ENCODE peak calls at places on chromosome 7, in eight cellular contexts. N, A, P, V, Z, O, M and R are unnamed samples.
A peak's percentile ranks its signal among the peaks of the same experiment; 100 is the strongest.

GRCh38 chr7:16905300-16906044 is 23.7 kb upstream of the AGR3 start:
- DNase-seq in N (peak; percentile 77), Z (no peak), M (no peak), P (no peak), V (no peak), O (no peak), A (no peak), R (no peak)

GRCh38 chr7:15889501-15889900 is 203.0 kb upstream of the MEOX2 start:
- DNase-seq in V (no peak), A (no peak), Z (no peak), O (no peak), M (no peak), P (no peak), N (no peak), R (peak; percentile 47)

GRCh38 chr7:144534196-144534595 is 130.7 kb upstream of the NOBOX start:
- DNase-seq in Z (no peak), M (no peak), V (no peak), A (no peak), N (no peak), P (no peak), O (no peak), R (no peak)

GRCh38 chr7:96933067-96933645 is 72.2 kb upstream of the DLX6 start:
- DNase-seq in O (no peak), N (no peak), A (no peak), Z (no peak), M (no peak), P (no peak), V (no peak), R (no peak)

GRCh38 chr7:115299379-115300038 is 377.6 kb downstream of the MDFIC start:
- DNase-seq in N (no peak), A (no peak), P (no peak), Z (no peak), M (no peak), O (no peak), V (no peak), R (no peak)

GRCh38 chr7:44386139-44386913 is 60.9 kb upstream of the CAMK2B start:
- DNase-seq in N (peak; percentile 24), M (no peak), A (peak; percentile 87), V (no peak), Z (no peak), P (no peak), O (no peak), R (peak; percentile 29)

GRCh38 chr7:47743898-47744612 is 162.1 kb upstream of the TNS3 start:
- DNase-seq in M (no peak), Z (no peak), P (no peak), V (no peak), O (no peak), N (no peak), A (no peak), R (no peak)

GRCh38 chr7:123601530-123601929 is at the start of gene ASB15:
- DNase-seq in O (no peak), N (no peak), V (no peak), M (no peak), Z (no peak), A (no peak), P (no peak), R (peak; percentile 40)

GRCh38 chr7:90607196-90607595 is 11.1 kb downstream of the CDK14 start:
- DNase-seq in P (no peak), O (no peak), V (no peak), A (no peak), M (no peak), Z (no peak), N (no peak), R (no peak)

GRCh38 chr7:37916673-37917660 is at the start of gene SFRP4:
- DNase-seq in O (no peak), P (peak; percentile 76), A (no peak), V (peak; percentile 85), Z (peak; percentile 72), M (peak; percentile 35), N (peak; percentile 1), R (peak; percentile 65)

GRCh38 chr7:75624134-75624832 is 114.5 kb downstream of the HIP1 start:
- DNase-seq in V (no peak), O (no peak), N (peak; percentile 72), Z (no peak), M (peak; percentile 34), P (peak; percentile 72), A (no peak), R (peak; percentile 37)

GRCh38 chr7:140062528-140063299 is at the start of gene PARP12:
- DNase-seq in O (peak; percentile 82), N (peak; percentile 77), P (peak; percentile 96), Z (peak; percentile 84), M (peak; percentile 94), A (peak; percentile 95), V (peak; percentile 89), R (peak; percentile 88)
- TF ChIP-seq POLR2A in O (peak; percentile 54), N (peak; percentile 52), P (no peak), Z (peak; percentile 67), M (peak; percentile 82), A (no peak), V (peak; percentile 47), R (no peak)

GRCh38 chr7:158567153-158567603 is 20.4 kb downstream of the PTPRN2 start:
- DNase-seq in O (peak; percentile 56), N (no peak), Z (peak; percentile 68), V (no peak), M (no peak), P (no peak), A (no peak), R (no peak)

GRCh38 chr7:158564648-158565005 is 23.0 kb downstream of the PTPRN2 start:
- DNase-seq in P (no peak), V (no peak), O (no peak), M (no peak), A (no peak), Z (no peak), N (no peak), R (no peak)

GRCh38 chr7:158561659-158562058 is 26.0 kb downstream of the PTPRN2 start:
- DNase-seq in P (no peak), M (no peak), N (no peak), Z (no peak), O (no peak), A (no peak), V (no peak), R (no peak)

GRCh38 chr7:158563051-158563450 is 24.6 kb downstream of the PTPRN2 start:
- DNase-seq in N (no peak), O (no peak), A (no peak), V (no peak), Z (no peak), P (no peak), M (no peak), R (no peak)

GRCh38 chr7:158563911-158564647 is 23.5 kb downstream of the PTPRN2 start:
- DNase-seq in O (no peak), P (no peak), N (no peak), M (no peak), V (no peak), Z (no peak), A (no peak), R (no peak)
- H3K27me3 ChIP-seq in O (no peaks in the 10 kb centered on the region), P (peaks cover 4% of the 10 kb centered on the region), N (no peaks in the 10 kb centered on the region), M (peaks cover 11% of the 10 kb centered on the region), V (no peaks in the 10 kb centered on the region), Z (no peaks in the 10 kb centered on the region), A (peaks cover 3% of the 10 kb centered on the region), R (no peaks in the 10 kb centered on the region)

GRCh38 chr7:66781408-66782090 is 41.0 kb downstream of the RABGEF1 start:
- DNase-seq in N (no peak), O (no peak), M (no peak), V (no peak), P (no peak), Z (no peak), A (no peak), R (no peak)
- H3K9me3 ChIP-seq in N (no peaks in the 10 kb centered on the region), O (no peaks in the 10 kb centered on the region), M (no peaks in the 10 kb centered on the region), V (no peaks in the 10 kb centered on the region), P (no peaks in the 10 kb centered on the region), Z (no peaks in the 10 kb centered on the region), A (no peaks in the 10 kb centered on the region), R (no peaks in the 10 kb centered on the region)

GRCh38 chr7:4799508-4800268 is 24.3 kb downstream of the AP5Z1 start:
- DNase-seq in N (no peak), P (peak; percentile 79), Z (no peak), O (no peak), V (peak; percentile 50), A (no peak), M (no peak), R (no peak)

GRCh38 chr7:4798706-4799235 is 23.3 kb downstream of the AP5Z1 start:
- DNase-seq in Z (no peak), A (no peak), O (no peak), N (no peak), V (no peak), P (peak; percentile 46), M (no peak), R (no peak)

GRCh38 chr7:4796453-4796852 is 21.0 kb downstream of the AP5Z1 start:
- DNase-seq in Z (no peak), N (no peak), A (no peak), M (no peak), P (no peak), O (no peak), V (no peak), R (no peak)

GRCh38 chr7:4800487-4800886 is 25.1 kb downstream of the AP5Z1 start:
- DNase-seq in M (no peak), A (no peak), Z (no peak), O (no peak), V (no peak), N (no peak), P (peak; percentile 59), R (no peak)

DNA sequence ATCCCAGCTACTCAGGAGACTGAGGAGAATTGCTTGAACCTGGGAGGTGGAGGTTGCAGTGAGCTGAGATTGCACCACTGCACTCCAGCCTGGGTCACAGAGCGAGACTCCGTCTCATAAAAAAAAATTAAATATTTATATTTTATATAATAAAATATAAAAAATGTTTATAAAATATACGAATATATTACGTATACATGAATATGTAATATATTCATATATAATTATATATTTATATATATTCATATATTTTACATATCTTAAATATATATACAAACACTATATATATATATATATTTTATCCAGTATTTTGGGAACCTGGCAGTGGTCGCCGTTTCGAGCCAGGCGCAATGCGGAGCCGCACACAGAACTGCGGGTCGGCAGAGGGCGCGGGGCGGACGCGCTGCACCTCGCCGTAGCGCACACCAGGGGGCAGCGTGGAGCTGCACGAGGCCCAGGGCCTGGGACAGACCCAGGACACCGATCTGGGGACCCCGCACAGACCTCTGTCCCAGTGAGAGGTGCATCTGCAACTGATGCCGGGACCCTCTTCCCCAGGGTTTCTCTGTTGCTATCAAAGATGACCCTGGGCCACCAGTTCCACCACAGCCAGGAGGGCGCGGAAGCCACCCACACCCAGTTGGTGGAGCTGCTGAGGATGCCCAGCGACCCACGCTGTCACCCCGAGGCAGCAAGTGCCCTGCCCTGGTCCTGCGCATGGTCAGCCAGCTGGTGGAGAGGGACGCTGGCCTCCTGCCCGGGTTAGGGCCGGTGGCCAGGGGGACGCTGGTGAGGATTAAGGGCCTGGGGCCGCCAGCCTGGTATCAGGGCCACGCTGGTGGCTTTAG is 22.7 kb downstream of the AP5Z1 start:
- DNase-seq in N (peak; percentile 18), A (no peak), M (peak; percentile 42), V (peak; percentile 63), Z (peak; percentile 40), P (peak; percentile 77), O (no peak), R (peak; percentile 44)
- TF ChIP-seq POLR2A in N (no peak), A (no peak), M (no peak), V (no peak), Z (no peak), P (no peak), O (no peak), R (no peak)

GRCh38 chr7:151175793-151176311 is 8.4 kb upstream of the GBX1 start:
- DNase-seq in Z (no peak), N (no peak), O (no peak), A (no peak), M (no peak), V (no peak), P (peak; percentile 50), R (no peak)
- H3K27me3 ChIP-seq in Z (peaks cover 11% of the 10 kb centered on the region), N (peaks cover 61% of the 10 kb centered on the region), O (no peaks in the 10 kb centered on the region), A (no peaks in the 10 kb centered on the region), M (peaks cover 56% of the 10 kb centered on the region), V (no peaks in the 10 kb centered on the region), P (no peaks in the 10 kb centered on the region), R (no peaks in the 10 kb centered on the region)